ENCODE peak calls at places on chromosomes 11 and 22, in seven cellular contexts. A is ELF-1; V is naive thymus-derived CD8-positive, alpha-beta T cell; D is cerebellar nuclear complex; S is nucleus accumbens; Q is stimulated activated CD4-positive, alpha-beta T cell treated with anti-CD3 and anti-CD28 coated beads, Interleukin-2, amount 100 ng/mL, for 24 hours; Z is activated naive CD8-positive, alpha-beta T cell treated with anti-CD3 and anti-CD28 coated beads for 36 hours. E is an unnamed sample.

GRCh38 chr11:128157423-128158298 is 429.7 kb downstream of the ETS1 start:
- DNase-seq in Q (peak; percentile 74), Z (peak; percentile 44), D (no peak), V (peak; percentile 79), A (peak; percentile 73), S (no peak), E (peak; percentile 38)

GRCh38 chr22:23509571-23510302 is 70.4 kb downstream of the IGLL1 start:
- DNase-seq in Q (no peak), V (no peak), A (peak; percentile 71), S (no peak), Z (no peak), D (no peak), E (no peak)

GRCh38 chr22:30021338-30021737 is 58.9 kb upstream of the HORMAD2 start:
- DNase-seq in V (no peak), Z (no peak), A (no peak), S (no peak), Q (no peak), D (no peak), E (no peak)

GRCh38 chr11:29616611-29617010 is 400.2 kb downstream of the KCNA4 start:
- DNase-seq in Z (no peak), D (no peak), V (no peak), Q (no peak), S (no peak), A (no peak), E (no peak)

GRCh38 chr11:128457874-128458273 is 129.5 kb downstream of the ETS1 start:
- DNase-seq in V (no peak), D (no peak), Z (no peak), S (no peak), A (no peak), Q (no peak), E (no peak)

GRCh38 chr11:116895053-116895757 is 57.8 kb upstream of the APOA1 start:
- DNase-seq in V (peak; percentile 15), D (no peak), S (no peak), Q (no peak), Z (peak; percentile 4), A (peak; percentile 75), E (no peak)

GRCh38 chr22:46545041-46545796 is 7.8 kb upstream of the CELSR1 start:
- DNase-seq in A (no peak), V (no peak), S (no peak), D (no peak), Q (no peak), Z (no peak), E (no peak)

GRCh38 chr11:94521684-94522083 is 9.4 kb downstream of the C11orf97 start:
- DNase-seq in Q (no peak), D (no peak), A (no peak), S (no peak), Z (no peak), V (no peak), E (no peak)

GRCh38 chr11:60765355-60765754 is 8.7 kb downstream of the MS4A15 start:
- DNase-seq in Z (no peak), V (no peak), Q (no peak), D (no peak), A (no peak), S (no peak), E (no peak)

GRCh38 chr11:117574551-117574950 is 222.5 kb downstream of the DSCAML1 start:
- DNase-seq in Q (no peak), V (no peak), D (no peak), S (no peak), Z (no peak), A (no peak), E (no peak)

GRCh38 chr11:66953431-66953833 is 4.8 kb downstream of the PC start:
- DNase-seq in D (no peak), V (no peak), Q (no peak), S (no peak), Z (no peak), A (no peak), E (no peak)

GRCh38 chr11:75490221-75491181 is 35.2 kb downstream of the GDPD5 start:
- DNase-seq in D (no peak), Q (no peak), A (peak; percentile 92), V (no peak), Z (no peak), S (no peak), E (no peak)

GRCh38 chr22:18090286-18090685 is 12.5 kb downstream of the PEX26 start:
- DNase-seq in V (no peak), Z (no peak), D (no peak), S (no peak), A (no peak), Q (no peak), E (no peak)

GRCh38 chr11:50078001-50078400 is 45.3 kb downstream of the OR4C45 start:
- DNase-seq in A (no peak), Q (no peak), Z (no peak), S (no peak), V (no peak), D (no peak), E (no peak)

GRCh38 chr22:43562843-43563242 is 151.0 kb downstream of the MPPED1 start:
- DNase-seq in V (no peak), Q (no peak), A (no peak), Z (no peak), S (no peak), D (no peak), E (no peak)

GRCh38 chr11:122186439-122187080 is 70.5 kb upstream of the BLID start:
- DNase-seq in Q (no peak), Z (no peak), A (no peak), V (no peak), D (no peak), S (no peak), E (no peak)

GRCh38 chr11:35305670-35306382 is 113.5 kb downstream of the SLC1A2 start:
- DNase-seq in Z (peak; percentile 15), D (no peak), S (no peak), A (peak; percentile 66), Q (peak; percentile 26), V (peak; percentile 55), E (no peak)

GRCh38 chr11:26709057-26709456 is 12.8 kb downstream of the SLC5A12 start:
- DNase-seq in A (no peak), Q (no peak), V (no peak), Z (no peak), D (no peak), S (no peak), E (no peak)

GRCh38 chr11:8063319-8063718 is 17.7 kb upstream of the TUB start:
- DNase-seq in A (no peak), D (no peak), Q (no peak), Z (no peak), V (no peak), S (no peak), E (no peak)

GRCh38 chr22:32237905-32238304 is 17.2 kb downstream of the SLC5A4 start:
- DNase-seq in Z (no peak), Q (no peak), D (no peak), V (no peak), S (no peak), A (no peak), E (no peak)

GRCh38 chr11:44950625-44951472 is at the start of gene TP53I11:
- DNase-seq in Q (peak; percentile 69), S (no peak), A (no peak), V (peak; percentile 38), D (no peak), Z (peak; percentile 83), E (peak; percentile 70)

GRCh38 chr11:88102595-88102929 is 72.7 kb downstream of the RAB38 start:
- DNase-seq in Q (no peak), A (no peak), S (no peak), Z (no peak), V (no peak), D (no peak), E (no peak)

GRCh38 chr11:64356498-64357411 is 2.2 kb upstream of the RPS6KA4 start:
- DNase-seq in Q (peak; percentile 43), A (peak; percentile 92), D (peak; percentile 31), Z (peak; percentile 58), V (no peak), S (no peak), E (no peak)

GRCh38 chr11:43579171-43579918 is 101.2 kb upstream of the HSD17B12 start:
- DNase-seq in D (no peak), A (peak; percentile 59), Q (peak; percentile 44), Z (peak; percentile 60), V (no peak), S (no peak), E (peak; percentile 20)

GRCh38 chr11:100939581-100939980 is 190.0 kb downstream of the PGR start:
- DNase-seq in Q (no peak), Z (no peak), S (no peak), V (no peak), D (no peak), A (no peak), E (no peak)

GRCh38 chr22:44460287-44461082 is 37.5 kb downstream of the RTL6 start:
- DNase-seq in V (no peak), A (no peak), Z (peak; percentile 27), D (no peak), S (no peak), Q (no peak), E (no peak)

GRCh38 chr11:64876835-64877341 is 1.5 kb downstream of the EHD1 start:
- DNase-seq in Q (no peak), V (no peak), Z (no peak), D (no peak), A (peak; percentile 82), S (no peak), E (no peak)

GRCh38 chr22:30444632-30445437 is 19.3 kb downstream of the MTFP1 start:
- DNase-seq in A (peak; percentile 90), Z (peak; percentile 59), S (no peak), D (no peak), V (peak; percentile 47), Q (peak; percentile 62), E (peak; percentile 40)

GRCh38 chr22:40525250-40525884 is 111.2 kb downstream of the MRTFA start:
- DNase-seq in Z (peak; percentile 65), Q (peak; percentile 79), V (peak; percentile 79), D (no peak), S (no peak), A (peak; percentile 63), E (peak; percentile 59)